ENCODE peak calls at places on chromosomes 3 and 15, in five cellular contexts. U is CD4-positive, CD25-positive, alpha-beta regulatory T cell; X is effector memory CD8-positive, alpha-beta T cell; O is T-helper 2 cell; Y is activated T-cell treated with anti-CD3 and anti-CD28 coated beads for 1 hour. T is an unnamed sample.
A peak's percentile ranks its signal among the peaks of the same experiment; 100 is the strongest.

GRCh38 chr15:84658080-84658787 is at the start of gene NMB:
- DNase-seq in X (peak; percentile 84), Y (peak; percentile 69), U (peak; percentile 85), O (peak; percentile 86), T (peak; percentile 68)

GRCh38 chr3:53890726-53891499 is 746 bp downstream of the SELENOK start:
- DNase-seq in Y (peak; percentile 19), X (peak; percentile 59), O (peak; percentile 60), U (peak; percentile 63), T (no peak)

GRCh38 chr3:150681037-150681436 is 22.7 kb downstream of the ERICH6 start:
- DNase-seq in Y (no peak), U (no peak), O (no peak), X (no peak), T (no peak)

GRCh38 chr3:115518100-115518852 is 105.0 kb upstream of the GAP43 start:
- DNase-seq in U (no peak), X (no peak), O (no peak), Y (no peak), T (no peak)

GRCh38 chr3:124584552-124585391 is 145.5 kb upstream of the UMPS start:
- DNase-seq in X (no peak), O (no peak), U (peak; percentile 27), Y (peak; percentile 19), T (peak; percentile 54)

GRCh38 chr15:73052679-73053397 is 575 bp downstream of the NEO1 start:
- DNase-seq in U (no peak), O (peak; percentile 18), X (peak; percentile 28), Y (peak; percentile 3), T (peak; percentile 48)

GRCh38 chr3:42507252-42507651 is 4.8 kb downstream of the VIPR1 start:
- DNase-seq in Y (no peak), X (no peak), U (no peak), O (no peak), T (no peak)

GRCh38 chr15:69013726-69014406 is 629 bp upstream of the NOX5 start:
- DNase-seq in Y (no peak), U (no peak), X (no peak), O (no peak), T (no peak)

GRCh38 chr3:45442679-45443214 is 54.4 kb downstream of the LARS2 start:
- DNase-seq in O (no peak), U (no peak), Y (no peak), X (no peak), T (no peak)

GRCh38 chr3:131072845-131073244 is 46.2 kb downstream of the NEK11 start:
- DNase-seq in U (no peak), X (no peak), O (no peak), Y (no peak), T (no peak)

GRCh38 chr3:154090116-154090420 is 31.1 kb upstream of the ARHGEF26 start:
- DNase-seq in Y (no peak), U (no peak), X (no peak), O (no peak), T (no peak)

GRCh38 chr3:40086890-40087884 is 222.3 kb upstream of the EIF1B start:
- DNase-seq in Y (no peak), U (no peak), O (no peak), X (no peak), T (no peak)

GRCh38 chr3:178385280-178385952 is 150.8 kb upstream of the KCNMB2 start:
- DNase-seq in Y (peak; percentile 2), U (no peak), O (peak; percentile 0), X (peak; percentile 31), T (peak; percentile 59)

GRCh38 chr3:15726043-15726442 is 71.7 kb downstream of the ANKRD28 start:
- DNase-seq in O (no peak), Y (no peak), U (no peak), X (no peak), T (no peak)

GRCh38 chr3:20462723-20463122 is 276.7 kb upstream of the SGO1 start:
- DNase-seq in U (no peak), Y (no peak), X (no peak), O (no peak), T (no peak)

GRCh38 chr15:74497584-74497983 is 36.6 kb upstream of the UBL7 start:
- DNase-seq in U (no peak), Y (no peak), O (no peak), X (no peak), T (no peak)

GRCh38 chr15:72785452-72786243 is 2.1 kb upstream of the ADPGK start:
- DNase-seq in X (peak; percentile 51), U (no peak), O (peak; percentile 83), Y (no peak), T (no peak)

GRCh38 chr3:159025733-159026132 is 223.9 kb downstream of the MFSD1 start:
- DNase-seq in O (no peak), Y (no peak), U (no peak), X (no peak), T (no peak)

GRCh38 chr3:190288836-190289235 is 33.4 kb downstream of the CLDN1 start:
- DNase-seq in Y (no peak), O (no peak), X (no peak), U (no peak), T (no peak)

GRCh38 chr15:45377630-45378148 is 655 bp downstream of the GATM start:
- DNase-seq in O (no peak), U (no peak), X (no peak), Y (no peak), T (no peak)

GRCh38 chr15:92074646-92075045 is 221.1 kb downstream of the SLCO3A1 start:
- DNase-seq in O (no peak), X (no peak), U (no peak), Y (no peak), T (no peak)

GRCh38 chr15:26261966-26262365 is 398.8 kb upstream of the ATP10A start:
- DNase-seq in U (no peak), X (no peak), Y (no peak), O (no peak), T (no peak)

GRCh38 chr3:40211579-40211978 is 97.9 kb upstream of the EIF1B start:
- DNase-seq in Y (no peak), X (no peak), O (no peak), U (no peak), T (no peak)

GRCh38 chr15:100124361-100124760 is 217.4 kb downstream of the ADAMTS17 start:
- DNase-seq in U (no peak), O (no peak), X (no peak), Y (no peak), T (no peak)

GRCh38 chr3:99659032-99659431 is 20.6 kb downstream of the COL8A1 start:
- DNase-seq in U (no peak), Y (no peak), X (no peak), O (no peak), T (no peak)

GRCh38 chr3:108090066-108090700 is 648 bp downstream of the CD47 start:
- DNase-seq in U (peak; percentile 47), X (peak; percentile 64), O (peak; percentile 71), Y (peak; percentile 35), T (peak; percentile 19)

GRCh38 chr15:71547066-71547465 is 263.3 kb upstream of the NR2E3 start:
- DNase-seq in X (no peak), Y (no peak), O (no peak), U (no peak), T (no peak)

GRCh38 chr3:47399016-47399415 is 18.2 kb downstream of the PTPN23 start:
- DNase-seq in Y (no peak), X (no peak), O (no peak), U (no peak), T (no peak)

GRCh38 chr3:45841380-45841700 is 579 bp downstream of the LZTFL1 start:
- DNase-seq in O (no peak), U (no peak), X (no peak), Y (peak; percentile 16), T (peak; percentile 1)

GRCh38 chr3:193134895-193135294 is 106.1 kb upstream of the PLAAT1 start:
- DNase-seq in Y (no peak), X (no peak), U (no peak), O (no peak), T (no peak)

GRCh38 chr3:62467936-62468722 is 94.8 kb upstream of the FEZF2 start:
- DNase-seq in O (no peak), X (no peak), U (no peak), Y (no peak), T (no peak)

GRCh38 chr15:39747326-39747725 is 35.3 kb downstream of the FSIP1 start:
- DNase-seq in Y (no peak), O (no peak), U (no peak), X (no peak), T (no peak)

GRCh38 chr3:18369561-18370185 is 55.5 kb downstream of the SATB1 start:
- DNase-seq in Y (no peak), U (no peak), O (no peak), X (no peak), T (no peak)

GRCh38 chr3:47440131-47440530 is 35.6 kb downstream of the SCAP start:
- DNase-seq in O (no peak), Y (no peak), U (no peak), X (no peak), T (no peak)

GRCh38 chr3:63975705-63976104 is 47.6 kb downstream of the PSMD6 start:
- DNase-seq in U (no peak), O (no peak), Y (no peak), X (no peak), T (no peak)

GRCh38 chr3:88912294-88913014 is 195.0 kb upstream of the EPHA3 start:
- DNase-seq in O (no peak), U (no peak), X (no peak), Y (no peak), T (peak; percentile 19)

GRCh38 chr3:69665026-69665739 is 74.1 kb upstream of the MITF start:
- DNase-seq in O (no peak), X (no peak), U (no peak), Y (no peak), T (no peak)

T was measured in neural crest cell.